ENCODE peak calls at places on chromosomes 5 and 9, in five cellular contexts. One of them, this sample, is unnamed.

GRCh38 chr5:125194901-125195300 is 448.5 kb upstream of the ZNF608 start:
- DNase-seq in T-helper 9 cell: no peak
- DNase-seq in dorsolateral prefrontal cortex: no peak
- DNase-seq in heart right ventricle: no peak
- DNase-seq in stimulated activated naive CD4-positive, alpha-beta T cell: no peak
- DNase-seq in this sample: no peak

GRCh38 chr5:139385061-139385889 is 2.2 kb upstream of the SLC23A1 start:
- DNase-seq in T-helper 9 cell: no peak
- DNase-seq in dorsolateral prefrontal cortex: no peak
- DNase-seq in heart right ventricle: no peak
- DNase-seq in stimulated activated naive CD4-positive, alpha-beta T cell: peak; percentile 5
- DNase-seq in this sample: no peak

GRCh38 chr9:33698267-33698666 is 97.1 kb upstream of the PRSS3 start:
- DNase-seq in T-helper 9 cell: no peak
- DNase-seq in dorsolateral prefrontal cortex: no peak
- DNase-seq in heart right ventricle: no peak
- DNase-seq in stimulated activated naive CD4-positive, alpha-beta T cell: no peak
- DNase-seq in this sample: no peak

GRCh38 chr9:38482918-38483592 is 58.8 kb upstream of the IGFBPL1 start:
- DNase-seq in T-helper 9 cell: no peak
- DNase-seq in dorsolateral prefrontal cortex: no peak
- DNase-seq in heart right ventricle: no peak
- DNase-seq in stimulated activated naive CD4-positive, alpha-beta T cell: no peak
- DNase-seq in this sample: no peak

GRCh38 chr9:121870271-121870670 is 218.8 kb downstream of the DAB2IP start:
- DNase-seq in T-helper 9 cell: no peak
- DNase-seq in dorsolateral prefrontal cortex: no peak
- DNase-seq in heart right ventricle: no peak
- DNase-seq in stimulated activated naive CD4-positive, alpha-beta T cell: no peak
- DNase-seq in this sample: no peak

GRCh38 chr9:12748016-12748415 is 26.8 kb upstream of the LURAP1L start:
- DNase-seq in T-helper 9 cell: no peak
- DNase-seq in dorsolateral prefrontal cortex: no peak
- DNase-seq in heart right ventricle: no peak
- DNase-seq in stimulated activated naive CD4-positive, alpha-beta T cell: no peak
- DNase-seq in this sample: no peak

GRCh38 chr5:65742565-65743231 is 20.7 kb downstream of the NLN start:
- DNase-seq in T-helper 9 cell: no peak
- DNase-seq in dorsolateral prefrontal cortex: no peak
- DNase-seq in heart right ventricle: no peak
- DNase-seq in stimulated activated naive CD4-positive, alpha-beta T cell: no peak
- DNase-seq in this sample: no peak

GRCh38 chr5:153893809-153894208 is 144.9 kb downstream of the FAM114A2 start:
- DNase-seq in T-helper 9 cell: no peak
- DNase-seq in dorsolateral prefrontal cortex: no peak
- DNase-seq in heart right ventricle: no peak
- DNase-seq in stimulated activated naive CD4-positive, alpha-beta T cell: no peak
- DNase-seq in this sample: no peak

GRCh38 chr5:171424726-171425125 is 5.3 kb downstream of the FGF18 start:
- DNase-seq in T-helper 9 cell: no peak
- DNase-seq in dorsolateral prefrontal cortex: peak; percentile 23
- DNase-seq in heart right ventricle: no peak
- DNase-seq in stimulated activated naive CD4-positive, alpha-beta T cell: no peak
- DNase-seq in this sample: no peak

GRCh38 chr9:134139081-134139480 is 3.2 kb downstream of the WDR5 start:
- DNase-seq in T-helper 9 cell: no peak
- DNase-seq in dorsolateral prefrontal cortex: peak; percentile 59
- DNase-seq in heart right ventricle: no peak
- DNase-seq in stimulated activated naive CD4-positive, alpha-beta T cell: no peak
- DNase-seq in this sample: no peak

GRCh38 chr5:154647760-154648143 is 107.4 kb upstream of the LARP1 start:
- DNase-seq in T-helper 9 cell: no peak
- DNase-seq in dorsolateral prefrontal cortex: no peak
- DNase-seq in heart right ventricle: no peak
- DNase-seq in stimulated activated naive CD4-positive, alpha-beta T cell: no peak
- DNase-seq in this sample: no peak

GRCh38 chr5:139481122-139481533 is 1.4 kb downstream of the STING1 start:
- DNase-seq in T-helper 9 cell: no peak
- DNase-seq in dorsolateral prefrontal cortex: no peak
- DNase-seq in heart right ventricle: no peak
- DNase-seq in stimulated activated naive CD4-positive, alpha-beta T cell: peak; percentile 3
- DNase-seq in this sample: peak; percentile 72

GRCh38 chr9:27572918-27573698 is at the start of gene C9orf72:
- DNase-seq in T-helper 9 cell: peak; percentile 85
- DNase-seq in dorsolateral prefrontal cortex: peak; percentile 88
- DNase-seq in heart right ventricle: peak; percentile 70
- DNase-seq in stimulated activated naive CD4-positive, alpha-beta T cell: peak; percentile 78
- DNase-seq in this sample: peak; percentile 87

GRCh38 chr5:72951850-72952468 is 3.9 kb upstream of the FCHO2 start:
- DNase-seq in T-helper 9 cell: no peak
- DNase-seq in dorsolateral prefrontal cortex: no peak
- DNase-seq in heart right ventricle: no peak
- DNase-seq in stimulated activated naive CD4-positive, alpha-beta T cell: no peak
- DNase-seq in this sample: no peak

GRCh38 chr5:91382530-91383026 is 539 bp downstream of the ARRDC3 start:
- DNase-seq in T-helper 9 cell: peak; percentile 7
- DNase-seq in dorsolateral prefrontal cortex: no peak
- DNase-seq in heart right ventricle: peak; percentile 16
- DNase-seq in stimulated activated naive CD4-positive, alpha-beta T cell: peak; percentile 18
- DNase-seq in this sample: no peak

GRCh38 chr9:71223953-71224538 is 102.6 kb upstream of the TRPM3 start:
- DNase-seq in T-helper 9 cell: no peak
- DNase-seq in dorsolateral prefrontal cortex: no peak
- DNase-seq in heart right ventricle: no peak
- DNase-seq in stimulated activated naive CD4-positive, alpha-beta T cell: no peak
- DNase-seq in this sample: no peak

GRCh38 chr5:80964491-80964890 is 4.3 kb downstream of the RASGRF2 start:
- DNase-seq in T-helper 9 cell: no peak
- DNase-seq in dorsolateral prefrontal cortex: no peak
- DNase-seq in heart right ventricle: no peak
- DNase-seq in stimulated activated naive CD4-positive, alpha-beta T cell: no peak
- DNase-seq in this sample: no peak

GRCh38 chr9:83596899-83597504 is 25.9 kb upstream of the IDNK start:
- DNase-seq in T-helper 9 cell: peak; percentile 23
- DNase-seq in dorsolateral prefrontal cortex: no peak
- DNase-seq in heart right ventricle: peak; percentile 32
- DNase-seq in stimulated activated naive CD4-positive, alpha-beta T cell: no peak
- DNase-seq in this sample: no peak

GRCh38 chr5:176843673-176844072 is 33.3 kb downstream of the UNC5A start:
- DNase-seq in T-helper 9 cell: no peak
- DNase-seq in dorsolateral prefrontal cortex: no peak
- DNase-seq in heart right ventricle: no peak
- DNase-seq in stimulated activated naive CD4-positive, alpha-beta T cell: no peak
- DNase-seq in this sample: no peak

GRCh38 chr5:180313677-180314076 is 21.8 kb upstream of the MAPK9 start:
- DNase-seq in T-helper 9 cell: peak; percentile 47
- DNase-seq in dorsolateral prefrontal cortex: no peak
- DNase-seq in heart right ventricle: peak; percentile 52
- DNase-seq in stimulated activated naive CD4-positive, alpha-beta T cell: peak; percentile 73
- DNase-seq in this sample: no peak

GRCh38 chr9:79581794-79582193 is 10.0 kb downstream of the TLE4 start:
- DNase-seq in T-helper 9 cell: peak; percentile 16
- DNase-seq in dorsolateral prefrontal cortex: no peak
- DNase-seq in heart right ventricle: no peak
- DNase-seq in stimulated activated naive CD4-positive, alpha-beta T cell: peak; percentile 7
- DNase-seq in this sample: no peak

GRCh38 chr5:80884086-80884813 is 75.9 kb upstream of the RASGRF2 start:
- DNase-seq in T-helper 9 cell: no peak
- DNase-seq in dorsolateral prefrontal cortex: no peak
- DNase-seq in heart right ventricle: no peak
- DNase-seq in stimulated activated naive CD4-positive, alpha-beta T cell: no peak
- DNase-seq in this sample: no peak

GRCh38 chr5:151047814-151048425 is 27.5 kb downstream of the GPX3 start:
- DNase-seq in T-helper 9 cell: peak; percentile 11
- DNase-seq in dorsolateral prefrontal cortex: no peak
- DNase-seq in heart right ventricle: peak; percentile 24
- DNase-seq in stimulated activated naive CD4-positive, alpha-beta T cell: peak; percentile 11
- DNase-seq in this sample: no peak

GRCh38 chr5:37850128-37850865 is 10.5 kb upstream of the GDNF start:
- DNase-seq in T-helper 9 cell: no peak
- DNase-seq in dorsolateral prefrontal cortex: no peak
- DNase-seq in heart right ventricle: no peak
- DNase-seq in stimulated activated naive CD4-positive, alpha-beta T cell: no peak
- DNase-seq in this sample: no peak

GRCh38 chr5:154228696-154229095 is 38.2 kb downstream of the GALNT10 start:
- DNase-seq in T-helper 9 cell: no peak
- DNase-seq in dorsolateral prefrontal cortex: no peak
- DNase-seq in heart right ventricle: no peak
- DNase-seq in stimulated activated naive CD4-positive, alpha-beta T cell: no peak
- DNase-seq in this sample: no peak

GRCh38 chr5:132203464-132203818 is 24.2 kb downstream of the P4HA2 start:
- DNase-seq in T-helper 9 cell: no peak
- DNase-seq in dorsolateral prefrontal cortex: no peak
- DNase-seq in heart right ventricle: no peak
- DNase-seq in stimulated activated naive CD4-positive, alpha-beta T cell: no peak
- DNase-seq in this sample: no peak

GRCh38 chr9:119003882-119004617 is 365.2 kb downstream of the BRINP1 start:
- DNase-seq in T-helper 9 cell: no peak
- DNase-seq in dorsolateral prefrontal cortex: no peak
- DNase-seq in heart right ventricle: no peak
- DNase-seq in stimulated activated naive CD4-positive, alpha-beta T cell: no peak
- DNase-seq in this sample: no peak

GRCh38 chr9:89606567-89607311 is 1.9 kb downstream of the GADD45G start:
- DNase-seq in T-helper 9 cell: no peak
- DNase-seq in dorsolateral prefrontal cortex: peak; percentile 46
- DNase-seq in heart right ventricle: peak; percentile 26
- DNase-seq in stimulated activated naive CD4-positive, alpha-beta T cell: no peak
- DNase-seq in this sample: no peak

GRCh38 chr5:59079622-59080620 is 497.0 kb downstream of the RAB3C start:
- DNase-seq in T-helper 9 cell: no peak
- DNase-seq in dorsolateral prefrontal cortex: no peak
- DNase-seq in heart right ventricle: peak; percentile 11
- DNase-seq in stimulated activated naive CD4-positive, alpha-beta T cell: no peak
- DNase-seq in this sample: no peak

GRCh38 chr9:7285199-7285598 is 514.4 kb downstream of the DMAC1 start:
- DNase-seq in T-helper 9 cell: no peak
- DNase-seq in dorsolateral prefrontal cortex: no peak
- DNase-seq in heart right ventricle: no peak
- DNase-seq in stimulated activated naive CD4-positive, alpha-beta T cell: no peak
- DNase-seq in this sample: no peak

GRCh38 chr5:6713274-6714181 is at the start of gene TENT4A:
- DNase-seq in T-helper 9 cell: peak; percentile 95
- DNase-seq in dorsolateral prefrontal cortex: peak; percentile 60
- DNase-seq in heart right ventricle: peak; percentile 32
- DNase-seq in stimulated activated naive CD4-positive, alpha-beta T cell: peak; percentile 29
- DNase-seq in this sample: peak; percentile 73

GRCh38 chr9:133304477-133305377 is 29.7 kb upstream of the ABO start:
- DNase-seq in T-helper 9 cell: no peak
- DNase-seq in dorsolateral prefrontal cortex: no peak
- DNase-seq in heart right ventricle: no peak
- DNase-seq in stimulated activated naive CD4-positive, alpha-beta T cell: no peak
- DNase-seq in this sample: no peak

GRCh38 chr9:133674091-133674490 is 37.9 kb downstream of the DBH start:
- DNase-seq in T-helper 9 cell: no peak
- DNase-seq in dorsolateral prefrontal cortex: no peak
- DNase-seq in heart right ventricle: no peak
- DNase-seq in stimulated activated naive CD4-positive, alpha-beta T cell: no peak
- DNase-seq in this sample: no peak

GRCh38 chr9:100623969-100624368 is 46.1 kb downstream of the CAVIN4 start:
- DNase-seq in T-helper 9 cell: no peak
- DNase-seq in dorsolateral prefrontal cortex: no peak
- DNase-seq in heart right ventricle: no peak
- DNase-seq in stimulated activated naive CD4-positive, alpha-beta T cell: no peak
- DNase-seq in this sample: no peak

GRCh38 chr9:26260238-26260637 is 582.0 kb upstream of the TUSC1 start:
- DNase-seq in T-helper 9 cell: no peak
- DNase-seq in dorsolateral prefrontal cortex: no peak
- DNase-seq in heart right ventricle: no peak
- DNase-seq in stimulated activated naive CD4-positive, alpha-beta T cell: no peak
- DNase-seq in this sample: no peak

GRCh38 chr5:52746539-52746938 is 41.2 kb upstream of the ITGA1 start:
- DNase-seq in T-helper 9 cell: no peak
- DNase-seq in dorsolateral prefrontal cortex: no peak
- DNase-seq in heart right ventricle: no peak
- DNase-seq in stimulated activated naive CD4-positive, alpha-beta T cell: no peak
- DNase-seq in this sample: no peak

GRCh38 chr5:84273517-84273883 is 111.2 kb downstream of the EDIL3 start:
- DNase-seq in T-helper 9 cell: no peak
- DNase-seq in dorsolateral prefrontal cortex: no peak
- DNase-seq in heart right ventricle: no peak
- DNase-seq in stimulated activated naive CD4-positive, alpha-beta T cell: no peak
- DNase-seq in this sample: no peak

GRCh38 chr5:41878598-41879305 is 8.5 kb upstream of the OXCT1 start:
- DNase-seq in T-helper 9 cell: no peak
- DNase-seq in dorsolateral prefrontal cortex: no peak
- DNase-seq in heart right ventricle: no peak
- DNase-seq in stimulated activated naive CD4-positive, alpha-beta T cell: no peak
- DNase-seq in this sample: no peak

GRCh38 chr5:163564321-163564924 is 59.0 kb downstream of the MAT2B start:
- DNase-seq in T-helper 9 cell: peak; percentile 45
- DNase-seq in dorsolateral prefrontal cortex: peak; percentile 64
- DNase-seq in heart right ventricle: peak; percentile 47
- DNase-seq in stimulated activated naive CD4-positive, alpha-beta T cell: peak; percentile 35
- DNase-seq in this sample: no peak